ENCODE peak calls at places on chromosome 4, in four cellular contexts. B is gastrocnemius medialis, L is lower lobe of right lung, W is lung. U is an unnamed sample.
A peak's percentile ranks its signal among the peaks of the same experiment; 100 is the strongest.

GRCh38 chr4:40243390-40243948 is 46.6 kb downstream of the RHOH start:
- DNase-seq in B (no peak), L (no peak), W (no peak), U (no peak)

GRCh38 chr4:182738283-182739047 is 178.7 kb downstream of the DCTD start:
- DNase-seq in B (no peak), L (no peak), W (no peak), U (no peak)

GRCh38 chr4:13990596-13991589 is 363.4 kb upstream of the BOD1L1 start:
- DNase-seq in B (no peak), L (no peak), W (no peak), U (no peak)

GRCh38 chr4:187380181-187380581 is 615.4 kb upstream of the ZFP42 start:
- DNase-seq in B (no peak), L (peak; percentile 52), W (peak; percentile 28), U (no peak)

GRCh38 chr4:8699479-8700145 is 107.0 kb downstream of the CPZ start:
- DNase-seq in B (no peak), L (no peak), W (no peak), U (peak; percentile 50)

GRCh38 chr4:118968006-118968405 is 79.4 kb downstream of the SYNPO2 start:
- DNase-seq in B (peak; percentile 91), L (peak; percentile 57), W (peak; percentile 65), U (peak; percentile 89)

GRCh38 chr4:24511371-24512063 is 72.8 kb downstream of the DHX15 start:
- DNase-seq in B (no peak), L (no peak), W (no peak), U (no peak)

GRCh38 chr4:158523990-158524545 is 2.4 kb downstream of the RXFP1 start:
- DNase-seq in B (no peak), L (no peak), W (no peak), U (no peak)

GRCh38 chr4:165016971-165017370 is 14.8 kb upstream of the TRIM60 start:
- DNase-seq in B (no peak), L (no peak), W (no peak), U (no peak)

GRCh38 chr4:57691370-57691769 is 581.2 kb upstream of the IGFBP7 start:
- DNase-seq in B (no peak), L (no peak), W (no peak), U (no peak)

GRCh38 chr4:106691749-106692148 is 323.2 kb upstream of the GIMD1 start:
- DNase-seq in B (no peak), L (no peak), W (no peak), U (no peak)

GRCh38 chr4:8353912-8354453 is 84.4 kb downstream of the HTRA3 start:
- DNase-seq in B (no peak), L (no peak), W (no peak), U (peak; percentile 53)

GRCh38 chr4:168877779-168878491 is 132.1 kb downstream of the CBR4 start:
- DNase-seq in B (peak; percentile 34), L (peak; percentile 77), W (peak; percentile 33), U (no peak)
- H3K4me1 ChIP-seq in B (peaks cover 40% of the 10 kb centered on the region), L (peaks cover 46% of the 10 kb centered on the region), W (peaks cover 7% of the 10 kb centered on the region), U (peaks cover 100% of the 10 kb centered on the region)

GRCh38 chr4:76622126-76622525 is 187.1 kb downstream of the SHROOM3 start:
- DNase-seq in B (no peak), L (no peak), W (peak; percentile 60), U (no peak)
- H3K4me1 ChIP-seq in B (peaks cover 3% of the 10 kb centered on the region), L (peaks cover 34% of the 10 kb centered on the region), W (peaks cover 2% of the 10 kb centered on the region), U (no peaks in the 10 kb centered on the region)

DNA sequence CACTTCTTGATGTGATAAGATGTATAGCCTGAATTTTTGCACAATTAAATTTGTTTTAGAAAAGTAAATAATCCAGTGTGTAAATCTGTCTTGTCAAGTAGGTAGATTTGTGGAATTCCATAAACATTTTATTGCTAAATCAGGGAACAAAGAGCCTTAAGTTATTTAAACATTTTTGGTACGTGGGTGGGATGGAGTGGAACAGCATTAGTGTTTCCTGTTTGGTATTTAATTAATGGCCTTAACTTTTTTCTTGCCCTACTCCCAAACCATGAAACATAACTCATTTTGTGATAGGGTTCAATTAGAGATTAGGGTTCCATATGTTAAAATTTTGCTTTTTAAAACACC is 5.1 kb downstream of the NUDT9 start:
- DNase-seq in B (no peak), L (no peak), W (no peak), U (no peak)
- H3K4me1 ChIP-seq in B (peaks cover 14% of the 10 kb centered on the region), L (peaks cover 10% of the 10 kb centered on the region), W (peaks cover 9% of the 10 kb centered on the region), U (peaks cover 26% of the 10 kb centered on the region)

GRCh38 chr4:87123241-87123640 is 97.2 kb downstream of the KLHL8 start:
- DNase-seq in B (no peak), L (no peak), W (no peak), U (no peak)

GRCh38 chr4:87119965-87120364 is 100.5 kb downstream of the KLHL8 start:
- DNase-seq in B (no peak), L (no peak), W (no peak), U (no peak)

GRCh38 chr4:87120411-87121162 is 99.8 kb downstream of the KLHL8 start:
- DNase-seq in B (peak; percentile 83), L (no peak), W (peak; percentile 77), U (peak; percentile 88)

GRCh38 chr4:87122252-87122651 is 98.2 kb downstream of the KLHL8 start:
- DNase-seq in B (peak; percentile 82), L (no peak), W (peak; percentile 68), U (peak; percentile 80)

GRCh38 chr4:87121332-87122065 is 98.9 kb downstream of the KLHL8 start:
- DNase-seq in B (peak; percentile 28), L (no peak), W (no peak), U (no peak)
- H3K4me1 ChIP-seq in B (peaks cover 53% of the 10 kb centered on the region), L (peaks cover 38% of the 10 kb centered on the region), W (peaks cover 24% of the 10 kb centered on the region), U (peaks cover 73% of the 10 kb centered on the region)

U was measured in sigmoid colon.